ENCODE peak calls at places on chromosomes 13 and 19, in five cellular contexts. C, M, E, B and D are unnamed samples.

GRCh38 chr19:54903303-54903702 is 2.6 kb upstream of the NCR1 start:
- DNase-seq in E (no peak), M (no peak), C (no peak), B (no peak), D (no peak)

GRCh38 chr13:30141773-30142501 is 165.4 kb downstream of the KATNAL1 start:
- DNase-seq in C (no peak), E (no peak), B (no peak), M (no peak), D (no peak)

GRCh38 chr13:95677564-95678386 is 836 bp downstream of the DNAJC3 start:
- DNase-seq in B (peak), M (no peak), E (peak), C (peak), D (no peak)

GRCh38 chr19:14632286-14632685 is 42.4 kb downstream of the ADGRE3 start:
- DNase-seq in B (no peak), E (no peak), C (peak), M (no peak), D (peak)

GRCh38 chr19:49145485-49146407 is 9.4 kb downstream of the HRC start:
- DNase-seq in M (peak), B (peak), E (peak), C (peak), D (peak)

GRCh38 chr19:55300821-55301458 is 17.1 kb downstream of the BRSK1 start:
- DNase-seq in M (no peak), C (no peak), E (no peak), B (no peak), D (no peak)

GRCh38 chr13:51066091-51066831 is 44.8 kb downstream of the C13orf42 start:
- DNase-seq in B (peak), E (no peak), C (peak), M (no peak), D (no peak)

GRCh38 chr13:73957889-73958288 is 176.3 kb downstream of the KLF12 start:
- DNase-seq in E (no peak), B (no peak), M (no peak), C (no peak), D (no peak)

GRCh38 chr19:42281175-42282035 is 12.4 kb downstream of the CIC start:
- DNase-seq in E (peak), C (peak), B (peak), M (peak), D (no peak)

GRCh38 chr19:6735181-6735891 is 2.0 kb downstream of the GPR108 start:
- DNase-seq in C (peak), B (no peak), E (no peak), M (no peak), D (no peak)

GRCh38 chr13:105202384-105202783 is 1333.1 kb downstream of the EFNB2 start:
- DNase-seq in E (peak), M (no peak), B (no peak), C (peak), D (no peak)

GRCh38 chr13:44141213-44141724 is 232.4 kb upstream of the SERP2 start:
- DNase-seq in C (no peak), E (peak), B (no peak), M (no peak), D (no peak)

GRCh38 chr19:13838943-13839192 is 38.1 kb upstream of the NANOS3 start:
- DNase-seq in M (no peak), B (no peak), C (no peak), E (no peak), D (no peak)

GRCh38 chr13:106569233-106570095 is 1.5 kb upstream of the ARGLU1 start:
- DNase-seq in B (no peak), C (no peak), E (no peak), M (no peak), D (no peak)

DNA sequence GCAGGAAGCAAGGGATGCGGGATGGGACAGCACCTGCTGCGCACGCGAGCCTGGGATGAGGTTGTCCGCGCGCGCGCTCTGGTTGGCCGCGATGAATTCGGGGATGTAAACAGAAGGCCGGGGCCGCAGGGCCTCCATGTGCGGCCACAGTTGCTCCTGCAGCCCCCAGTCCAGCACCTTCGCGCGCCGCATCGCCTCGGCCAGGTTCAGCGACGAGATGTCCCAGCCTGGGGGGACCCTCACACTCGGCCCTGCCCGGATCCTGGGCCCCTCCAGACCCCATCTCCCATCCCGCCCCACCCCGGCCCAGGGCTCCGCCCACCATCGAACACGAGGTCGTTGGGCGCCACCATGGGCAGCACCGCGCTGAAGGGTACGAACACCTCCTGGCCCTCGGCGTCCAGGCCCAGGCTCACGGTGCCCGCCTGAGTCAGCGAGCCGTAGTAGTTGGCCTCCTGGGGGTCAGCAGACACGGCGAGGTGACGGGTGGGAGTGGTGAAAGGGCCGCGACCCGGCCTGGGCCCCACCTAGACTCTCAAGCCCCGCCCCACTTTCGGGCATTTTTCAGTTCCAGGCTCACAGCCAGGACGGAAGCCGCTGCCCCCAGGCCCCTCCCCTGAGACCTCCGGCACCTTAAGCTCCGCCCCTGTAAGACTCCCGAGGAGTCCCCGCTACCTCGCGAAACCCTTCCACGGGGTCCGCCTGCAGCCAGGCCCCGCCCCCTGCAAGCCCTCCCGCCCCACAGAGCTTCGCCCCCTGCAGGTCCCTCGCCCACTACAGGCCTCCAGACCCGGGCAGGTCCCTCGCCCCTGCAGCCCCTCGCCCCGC is 1.1 kb downstream of the ISYNA1 start:
- DNase-seq in C (peak), B (peak), E (peak), M (no peak), D (peak)
- TF ChIP-seq CTCF in C (no peak), B (peak), E (no peak), M (peak), D (no peak)

GRCh38 chr13:111418101-111418500 is 97.7 kb downstream of the TEX29 start:
- DNase-seq in E (no peak), M (no peak), C (no peak), B (no peak), D (no peak)

GRCh38 chr13:111413407-111414187 is 93.2 kb downstream of the TEX29 start:
- DNase-seq in E (no peak), B (no peak), C (no peak), M (no peak), D (no peak)

GRCh38 chr13:111414341-111414740 is 93.9 kb downstream of the TEX29 start:
- DNase-seq in M (no peak), B (no peak), E (no peak), C (no peak), D (no peak)

GRCh38 chr13:111415216-111415615 is 94.8 kb downstream of the TEX29 start:
- DNase-seq in M (no peak), E (no peak), B (no peak), C (no peak), D (no peak)

DNA sequence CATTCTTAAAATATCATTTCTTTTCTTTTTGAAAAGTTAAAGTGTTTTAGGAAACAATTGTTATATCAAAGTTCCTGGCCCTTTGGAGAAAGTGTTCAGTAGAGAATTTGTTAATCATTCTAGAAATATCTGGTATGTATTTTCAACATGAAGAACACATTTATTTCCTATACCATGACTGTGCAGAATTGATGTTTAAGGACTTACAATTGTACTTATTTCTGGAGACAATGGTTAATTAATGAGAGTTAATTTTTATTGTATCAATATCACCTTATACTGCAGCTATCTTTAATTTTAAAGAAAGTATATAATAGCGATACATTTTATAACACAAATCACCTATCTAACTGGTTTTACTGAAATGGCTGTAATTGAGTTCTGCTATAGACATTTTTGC is 95.3 kb downstream of the TEX29 start:
- DNase-seq in E (no peak), C (no peak), M (no peak), B (no peak), D (no peak)
- TF ChIP-seq CTCF in E (no peak), C (no peak), M (no peak), B (no peak), D (no peak)

GRCh38 chr19:1768248-1768647 is 14.9 kb downstream of the ONECUT3 start:
- DNase-seq in B (no peak), M (no peak), E (peak), C (no peak), D (no peak)
- TF ChIP-seq CTCF in B (no peak), M (no peak), E (peak), C (peak), D (no peak)

DNA sequence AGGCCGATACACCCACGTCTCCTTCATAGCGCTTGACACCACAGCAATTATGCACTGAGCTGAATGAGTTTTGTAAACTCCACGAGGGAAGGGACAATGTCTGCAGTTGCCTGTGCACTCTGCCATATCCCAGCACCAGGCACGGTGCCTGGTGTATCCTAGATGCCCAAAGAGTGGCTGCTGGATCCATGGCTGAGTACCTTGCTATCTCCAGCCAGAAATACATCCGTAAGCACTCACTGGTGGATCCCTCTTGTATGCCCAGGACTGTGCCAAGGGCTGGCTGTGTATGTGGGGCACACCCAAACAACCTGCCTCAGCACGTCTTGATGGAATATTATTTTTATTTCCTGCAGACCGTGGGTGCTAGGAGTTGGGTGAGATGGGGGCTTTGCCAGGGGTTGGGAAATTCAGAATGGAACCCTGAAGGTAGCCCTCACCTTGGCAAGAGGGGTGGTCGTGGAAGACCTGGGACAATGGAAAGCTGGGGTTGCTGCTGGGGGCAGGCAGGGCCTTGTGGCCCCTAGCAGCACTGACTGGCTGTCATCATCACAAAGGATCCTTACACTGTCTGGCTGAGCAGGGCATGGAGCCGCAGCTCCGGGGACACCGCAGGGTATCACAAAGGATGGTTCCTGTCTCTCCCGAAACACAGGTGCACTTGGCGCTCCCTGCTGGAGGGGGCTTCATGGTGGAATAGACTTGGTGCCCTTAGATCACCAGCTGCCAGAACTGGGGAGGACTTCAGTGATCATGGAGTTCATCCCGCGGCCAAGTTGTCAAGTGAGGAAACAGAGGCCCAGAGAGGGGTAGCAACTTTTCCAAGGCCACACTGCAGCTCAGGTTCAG is 131.3 kb downstream of the URI1 start:
- DNase-seq in M (no peak), B (no peak), C (no peak), E (no peak), D (no peak)
- TF ChIP-seq CTCF in M (no peak), B (no peak), C (no peak), E (no peak), D (no peak)